ENCODE peak calls at places on chromosomes 16 and 17, in four cellular contexts. C, J, T and S are unnamed samples.

GRCh38 chr16:1125471-1125870 is 27.4 kb upstream of the CACNA1H start:
- DNase-seq in C (no peak), J (no peak), T (no peak), S (no peak)

GRCh38 chr16:56190903-56191806 is at the start of gene GNAO1:
- DNase-seq in C (peak), J (no peak), T (no peak), S (peak)

GRCh38 chr17:79982986-79983385 is 52.7 kb downstream of the TBC1D16 start:
- DNase-seq in C (no peak), J (no peak), T (no peak), S (no peak)

GRCh38 chr17:77366558-77367245 is 225.9 kb downstream of the SEC14L1 start:
- DNase-seq in C (peak), J (no peak), T (no peak), S (no peak)

GRCh38 chr16:89365044-89365467 is 125.3 kb downstream of the ANKRD11 start:
- DNase-seq in C (peak), J (no peak), T (no peak), S (no peak)

GRCh38 chr17:31511583-31511982 is 120.1 kb downstream of the RAB11FIP4 start:
- DNase-seq in C (no peak), J (no peak), T (no peak), S (no peak)

GRCh38 chr16:66107661-66108060 is 258.8 kb upstream of the CDH5 start:
- DNase-seq in C (no peak), J (no peak), T (no peak), S (no peak)

GRCh38 chr17:45413498-45413923 is 19.2 kb downstream of the ARHGAP27 start:
- DNase-seq in C (no peak), J (peak), T (no peak), S (no peak)

GRCh38 chr16:87470332-87470731 is 22.5 kb downstream of the ZCCHC14 start:
- DNase-seq in C (no peak), J (no peak), T (no peak), S (no peak)

GRCh38 chr17:33838281-33838680 is 416.8 kb upstream of the CCL2 start:
- DNase-seq in C (no peak), J (no peak), T (no peak), S (no peak)

GRCh38 chr17:79559111-79559887 is 51.6 kb downstream of the RBFOX3 start:
- DNase-seq in C (no peak), J (no peak), T (no peak), S (no peak)

GRCh38 chr17:58315281-58315711 is 13.3 kb downstream of the TSPOAP1 start:
- DNase-seq in C (peak), J (no peak), T (no peak), S (no peak)

GRCh38 chr17:1764274-1764673 is 2.4 kb downstream of the SERPINF1 start:
- DNase-seq in C (no peak), J (no peak), T (no peak), S (no peak)

GRCh38 chr17:77311371-77311981 is 170.7 kb downstream of the SEC14L1 start:
- DNase-seq in C (no peak), J (no peak), T (no peak), S (no peak)

GRCh38 chr17:34252890-34253525 is 2.1 kb upstream of the CCL2 start:
- DNase-seq in C (no peak), J (no peak), T (no peak), S (no peak)

GRCh38 chr17:17718251-17718650 is 37.0 kb downstream of the RAI1 start:
- DNase-seq in C (no peak), J (no peak), T (no peak), S (no peak)

GRCh38 chr17:69723741-69724140 is 309.2 kb downstream of the MAP2K6 start:
- DNase-seq in C (no peak), J (no peak), T (no peak), S (no peak)

GRCh38 chr16:2511128-2511785 is 2.5 kb upstream of the ATP6V0C start:
- DNase-seq in C (no peak), J (no peak), T (no peak), S (no peak)

GRCh38 chr17:15279011-15279477 is 13.9 kb upstream of the PMP22 start:
- DNase-seq in C (no peak), J (no peak), T (no peak), S (peak)

GRCh38 chr17:43970366-43970765 is 16.6 kb upstream of the PYY start:
- DNase-seq in C (no peak), J (peak), T (no peak), S (no peak)

GRCh38 chr16:66843191-66843590 is 1.0 kb upstream of the CA7 start:
- DNase-seq in C (no peak), J (no peak), T (no peak), S (no peak)

GRCh38 chr17:19275457-19276082 is 38.4 kb downstream of the EPN2 start:
- DNase-seq in C (no peak), J (no peak), T (no peak), S (no peak)

GRCh38 chr16:71528257-71528656 is 2.0 kb downstream of the CHST4 start:
- DNase-seq in C (no peak), J (no peak), T (no peak), S (no peak)

DNA sequence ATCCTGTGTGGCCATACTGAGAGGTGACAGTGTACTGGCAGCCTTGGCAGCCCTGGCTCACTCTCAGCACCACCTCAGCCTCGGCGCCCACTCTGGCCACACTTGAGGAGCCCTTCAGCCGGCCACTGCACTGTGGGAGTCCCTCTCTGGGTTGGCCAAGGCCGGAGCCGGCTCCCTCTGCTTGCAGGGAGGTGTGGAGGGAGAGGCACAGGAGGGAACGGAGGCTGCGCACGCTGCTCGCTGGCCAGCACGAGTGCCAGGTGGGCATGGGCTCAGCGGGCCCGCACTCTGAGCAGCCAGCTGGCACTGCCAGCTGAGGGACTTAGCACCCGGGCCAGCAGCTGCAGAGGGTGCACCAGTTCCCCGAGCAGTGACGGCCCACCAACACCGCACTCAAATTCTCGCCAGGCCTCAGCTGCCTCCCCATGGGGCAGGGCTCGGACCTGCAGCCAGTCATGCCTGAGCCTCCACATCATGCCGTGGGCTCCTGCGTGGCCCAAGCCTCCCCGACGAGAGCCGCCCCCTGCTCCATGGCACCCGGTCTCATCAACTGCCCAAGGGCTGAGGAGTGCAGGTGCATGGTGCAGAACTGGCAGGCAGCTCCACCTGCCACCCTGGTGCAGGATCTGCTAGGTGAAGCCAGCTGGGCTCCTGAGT is 184.4 kb upstream of the TOX3 start:
- DNase-seq in C (no peak), J (no peak), T (no peak), S (no peak)
- TF ChIP-seq PBX3 in C (no peak), J (no peak), T (no peak), S (no peak)

GRCh38 chr17:81418710-81419332 is 23.6 kb downstream of the BAHCC1 start:
- DNase-seq in C (no peak), J (no peak), T (no peak), S (peak)

GRCh38 chr17:81417879-81418709 is 22.8 kb downstream of the BAHCC1 start:
- DNase-seq in C (no peak), J (no peak), T (no peak), S (no peak)

GRCh38 chr17:81420769-81421462 is 25.7 kb downstream of the BAHCC1 start:
- DNase-seq in C (no peak), J (no peak), T (no peak), S (no peak)

GRCh38 chr17:81419886-81420768 is 24.9 kb downstream of the BAHCC1 start:
- DNase-seq in C (no peak), J (no peak), T (no peak), S (peak)

DNA sequence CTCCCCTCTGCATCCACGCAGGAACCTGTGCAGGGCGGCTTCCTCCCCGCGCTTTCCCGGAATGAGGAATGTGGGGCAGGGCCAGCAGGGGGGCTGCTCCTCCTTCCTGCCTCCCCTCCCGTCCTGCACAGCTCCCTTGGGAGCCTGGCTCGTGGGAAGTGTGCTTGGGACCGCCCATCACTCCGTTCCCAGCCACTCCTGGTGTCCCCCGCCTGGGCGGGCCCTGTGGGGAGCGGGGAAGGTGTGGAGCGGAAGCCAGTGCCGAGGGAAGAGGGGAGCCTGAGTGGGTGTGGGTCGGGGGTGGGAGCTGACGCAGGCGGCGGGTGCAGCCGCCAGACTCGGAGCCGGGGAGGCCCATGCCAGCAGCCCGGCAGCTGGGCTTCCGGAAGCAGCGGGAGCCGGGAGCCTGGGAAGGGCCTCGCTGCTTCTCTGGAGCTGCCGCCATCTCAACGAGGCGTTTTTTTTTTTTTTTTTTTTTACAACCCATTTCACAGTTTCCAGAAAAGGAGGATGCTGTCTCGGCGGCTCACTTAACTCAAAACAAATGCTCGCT is 24.2 kb downstream of the BAHCC1 start:
- DNase-seq in C (peak), J (no peak), T (no peak), S (peak)
- TF ChIP-seq PBX3 in C (no peak), J (no peak), T (no peak), S (peak)

GRCh38 chr17:29241015-29241963 is 5.4 kb upstream of the CRYBA1 start:
- DNase-seq in C (peak), J (peak), T (no peak), S (peak)

GRCh38 chr17:29235904-29236303 is 10.8 kb upstream of the CRYBA1 start:
- DNase-seq in C (no peak), J (no peak), T (no peak), S (no peak)

GRCh38 chr17:29240477-29240876 is 6.2 kb upstream of the CRYBA1 start:
- DNase-seq in C (no peak), J (no peak), T (no peak), S (no peak)

GRCh38 chr17:29237476-29238132 is 9.1 kb upstream of the CRYBA1 start:
- DNase-seq in C (no peak), J (no peak), T (no peak), S (no peak)

DNA sequence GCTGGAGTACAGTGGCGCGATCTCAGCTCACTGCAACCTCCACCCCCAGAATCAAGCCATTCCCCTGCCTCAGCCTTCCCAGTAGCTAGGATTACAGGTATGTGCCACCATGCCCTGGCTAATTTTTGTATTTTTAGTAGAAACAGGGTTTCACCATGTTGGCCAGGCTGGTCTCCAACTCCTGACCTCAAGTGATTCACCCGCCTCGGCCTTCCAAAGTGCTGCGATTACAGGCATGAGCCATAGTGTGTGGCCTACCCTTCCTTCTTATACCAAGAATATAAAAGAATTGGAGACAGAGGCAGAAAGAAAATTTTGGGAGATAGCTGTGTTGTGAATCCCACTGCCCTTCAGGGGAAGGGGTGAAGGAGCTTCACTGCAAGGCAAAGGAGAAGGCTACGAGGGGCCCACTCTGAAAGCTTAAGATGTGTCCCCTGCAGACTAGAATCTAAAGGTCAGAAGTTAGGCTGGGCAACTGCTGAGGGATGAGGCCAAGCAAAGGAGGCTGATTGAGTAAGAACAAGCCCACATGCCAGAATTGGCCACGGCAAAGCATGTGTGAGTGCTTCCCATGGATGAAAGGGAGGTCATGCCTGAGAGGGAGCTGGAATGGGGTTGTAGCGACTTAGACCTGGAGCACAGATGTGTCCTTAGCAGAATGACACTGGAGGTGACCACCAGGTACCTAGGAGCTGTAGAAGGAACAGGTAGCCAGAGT is 8.4 kb upstream of the CRYBA1 start:
- DNase-seq in C (no peak), J (no peak), T (no peak), S (no peak)
- TF ChIP-seq PBX3 in C (no peak), J (no peak), T (no peak), S (no peak)

GRCh38 chr16:85720319-85720637 is 30.6 kb downstream of the C16orf74 start:
- DNase-seq in C (no peak), J (peak), T (no peak), S (no peak)

GRCh38 chr16:85717393-85718152 is 28.8 kb upstream of the GINS2 start:
- DNase-seq in C (peak), J (peak), T (no peak), S (peak)

GRCh38 chr16:85718153-85718477 is 29.4 kb upstream of the GINS2 start:
- DNase-seq in C (no peak), J (no peak), T (no peak), S (no peak)

GRCh38 chr16:85719605-85720318 is 31.0 kb upstream of the GINS2 start:
- DNase-seq in C (no peak), J (no peak), T (no peak), S (no peak)

GRCh38 chr16:85718682-85719081 is 29.9 kb upstream of the GINS2 start:
- DNase-seq in C (no peak), J (peak), T (no peak), S (peak)
- TF ChIP-seq PBX3 in C (no peak), J (no peak), T (no peak), S (no peak)

DNA sequence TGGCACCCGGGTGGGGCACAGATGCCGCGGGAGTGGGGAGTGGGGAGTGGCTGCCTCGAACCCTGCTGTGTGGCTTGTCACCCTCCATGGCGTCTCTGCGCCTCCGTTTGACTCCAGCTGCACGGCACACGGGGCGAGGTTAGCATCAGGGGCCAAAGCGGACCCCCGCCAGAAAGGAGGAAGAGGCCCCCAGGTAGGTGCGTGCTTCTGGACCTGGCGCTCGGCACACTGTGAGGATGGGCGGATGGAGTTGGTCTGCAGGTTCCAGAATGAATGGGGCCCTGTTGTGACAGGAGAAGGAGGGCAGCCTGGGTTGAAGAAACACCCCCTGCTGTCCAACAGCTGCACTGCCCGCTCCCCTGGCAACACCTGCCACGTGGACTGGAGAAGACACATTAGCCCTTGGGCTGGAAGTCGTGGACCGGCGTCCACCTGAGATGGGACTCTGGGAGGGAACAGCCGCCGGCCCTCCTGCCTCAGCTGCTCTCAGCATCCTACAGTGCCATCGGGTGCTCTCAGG is 9.4 kb upstream of the FASN start:
- DNase-seq in C (peak), J (peak), T (no peak), S (peak)
- TF ChIP-seq PBX3 in C (no peak), J (no peak), T (no peak), S (no peak)

GRCh38 chr17:72683506-72684404 is 408.7 kb downstream of the SLC39A11 start:
- DNase-seq in C (no peak), J (peak), T (no peak), S (peak)
- TF ChIP-seq PBX3 in C (no peak), J (no peak), T (no peak), S (peak)